ENCODE peak calls at places on chromosomes 1 and 21, in seven cellular contexts. O is IMR-90, M is HepG2, S is body of pancreas, F is H54, P is H1, V is erythroblast. G is an unnamed sample.

GRCh38 chr1:59926381-59927243 is at the start of gene CYP2J2:
- DNase-seq in P (peak), S (peak), F (no peak), V (no peak), O (no peak), M (no peak), G (peak)

GRCh38 chr1:23079025-23079424 is 59.8 kb downstream of the KDM1A start:
- DNase-seq in P (no peak), V (no peak), S (no peak), O (no peak), M (no peak), F (no peak), G (no peak)

GRCh38 chr1:58780586-58781452 is 3.0 kb downstream of the JUN start:
- DNase-seq in V (no peak), M (no peak), F (no peak), O (peak), P (no peak), S (peak), G (no peak)

GRCh38 chr1:223341111-223341510 is 22.9 kb downstream of the SUSD4 start:
- DNase-seq in V (no peak), P (no peak), O (peak), S (peak), M (no peak), F (no peak), G (no peak)

GRCh38 chr1:91781371-91781825 is 104.6 kb downstream of the TGFBR3 start:
- DNase-seq in S (no peak), V (no peak), O (peak), M (no peak), P (no peak), F (no peak), G (no peak)

GRCh38 chr21:29712818-29713217 is 227.0 kb downstream of the GRIK1 start:
- DNase-seq in S (no peak), F (no peak), P (no peak), O (no peak), V (no peak), M (no peak), G (no peak)

GRCh38 chr1:40802078-40803075 is 18.8 kb downstream of the KCNQ4 start:
- DNase-seq in V (peak), P (peak), M (peak), S (peak), O (peak), F (no peak), G (peak)

GRCh38 chr1:117367769-117368059 is 465 bp downstream of the MAN1A2 start:
- DNase-seq in V (peak), P (no peak), O (peak), M (no peak), F (no peak), S (no peak), G (no peak)

GRCh38 chr1:7420098-7420445 is 351.0 kb upstream of the VAMP3 start:
- DNase-seq in V (no peak), F (no peak), P (no peak), S (no peak), O (no peak), M (no peak), G (no peak)

GRCh38 chr1:115229016-115229415 is 109.0 kb downstream of the NGF start:
- DNase-seq in P (no peak), F (no peak), M (no peak), O (no peak), S (no peak), V (no peak), G (no peak)

GRCh38 chr1:66012076-66012769 is 219.5 kb downstream of the PDE4B start:
- DNase-seq in P (no peak), M (no peak), O (peak), F (no peak), S (no peak), V (no peak), G (no peak)

DNA sequence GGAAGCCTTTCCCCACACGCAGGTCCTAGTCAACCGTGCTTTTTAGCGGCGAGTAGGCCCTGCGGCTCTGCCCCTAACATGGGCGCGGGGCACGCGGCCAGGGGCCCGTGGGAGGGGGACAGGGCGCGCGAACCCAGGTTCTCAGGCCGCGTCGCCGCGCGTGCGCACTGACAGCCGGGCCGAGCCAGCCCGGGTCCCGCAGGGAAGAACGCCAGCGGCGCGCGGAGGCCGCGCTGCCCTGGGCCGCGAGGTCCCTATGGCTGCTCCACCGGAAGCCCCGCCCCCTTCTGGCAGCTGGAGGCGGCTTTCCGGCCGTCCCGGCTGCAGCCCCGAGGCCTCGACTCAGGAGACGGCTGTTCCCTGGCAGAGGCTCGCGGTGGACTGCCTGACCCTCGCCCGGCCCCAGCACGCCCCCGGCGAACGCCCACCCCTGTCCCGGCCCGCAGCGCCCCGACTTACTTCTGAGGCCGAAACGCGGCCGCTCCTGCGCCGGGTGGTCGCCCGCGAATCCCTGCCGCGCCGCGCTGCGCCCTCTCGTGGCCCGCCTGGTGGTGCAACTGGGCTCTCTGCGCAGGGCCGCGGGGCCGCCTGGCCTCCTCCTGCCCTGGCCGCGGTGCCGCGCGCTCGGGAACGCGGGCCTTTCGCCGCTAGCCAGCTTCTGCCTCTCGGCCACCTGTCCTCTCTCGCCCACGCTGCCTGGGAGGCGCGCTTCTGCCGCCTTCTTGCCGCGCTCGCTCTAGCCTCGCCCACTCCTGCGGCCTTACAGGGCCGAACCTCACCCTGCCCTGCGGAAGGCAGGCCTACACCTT is 16.6 kb upstream of the RIPPLY3 start:
- DNase-seq in F (peak), P (peak), S (peak), O (peak), M (peak), V (peak), G (peak)
- TF ChIP-seq POLR2A in F (peak), P (peak), S (peak), O (no peak), M (peak), V (peak), G (peak)

GRCh38 chr21:44518684-44519083 is 21.3 kb downstream of the KRTAP10-1 start:
- DNase-seq in F (no peak), S (no peak), V (no peak), P (no peak), O (no peak), M (no peak), G (no peak)

GRCh38 chr21:44516828-44517174 is 23.2 kb downstream of the KRTAP10-1 start:
- DNase-seq in P (no peak), O (no peak), S (no peak), F (no peak), M (no peak), V (no peak), G (no peak)

GRCh38 chr21:44515359-44516165 is 24.4 kb downstream of the KRTAP10-1 start:
- DNase-seq in S (no peak), F (no peak), V (no peak), M (no peak), O (no peak), P (no peak), G (no peak)

GRCh38 chr21:44516342-44516741 is 23.7 kb downstream of the KRTAP10-1 start:
- DNase-seq in V (no peak), P (no peak), M (no peak), S (no peak), F (no peak), O (no peak), G (no peak)

DNA sequence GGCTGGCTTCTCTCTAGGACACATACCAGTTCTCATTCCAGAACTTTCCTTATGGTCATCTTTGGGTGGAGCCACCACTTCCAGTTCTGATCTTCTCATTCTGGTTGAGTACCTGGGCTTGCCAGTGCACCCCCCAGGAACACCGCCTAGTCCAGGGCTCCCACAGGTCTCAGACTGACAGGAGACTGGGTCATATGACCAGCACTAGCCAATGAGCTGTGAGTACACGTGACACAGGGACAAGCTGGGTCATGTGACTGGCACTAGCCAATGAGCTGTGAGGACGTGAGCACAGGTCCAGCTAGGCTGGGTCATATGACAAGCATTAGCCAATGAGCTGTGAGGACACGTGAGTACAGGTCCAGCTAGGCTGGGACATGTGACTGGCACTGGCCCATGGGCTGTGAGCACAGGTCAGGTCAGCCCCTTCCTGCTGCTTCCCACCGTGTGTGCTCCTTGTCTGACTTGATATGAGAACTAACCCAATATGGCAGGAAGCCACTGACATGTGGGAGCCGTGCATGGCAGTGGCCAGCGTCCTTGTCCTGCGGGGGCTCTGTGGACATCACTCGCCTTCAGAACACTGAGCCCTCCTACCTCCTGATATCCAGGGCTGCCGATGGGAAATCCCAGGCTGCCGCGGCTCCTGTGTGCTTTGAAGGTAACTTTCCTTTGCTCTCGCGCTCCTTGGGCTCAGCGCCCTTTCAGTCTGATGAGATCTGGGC is 22.7 kb downstream of the KRTAP10-1 start:
- DNase-seq in F (peak), V (peak), S (peak), M (peak), O (peak), P (no peak), G (no peak)
- TF ChIP-seq POLR2A in F (peak), V (no peak), S (no peak), M (no peak), O (no peak), P (peak), G (no peak)

GRCh38 chr1:31064115-31064514 is 1.4 kb downstream of the PUM1 start:
- DNase-seq in V (peak), S (no peak), P (no peak), O (no peak), F (no peak), M (peak), G (no peak)

GRCh38 chr1:31062867-31063380 is 2.6 kb downstream of the PUM1 start:
- DNase-seq in V (no peak), O (no peak), F (no peak), P (no peak), S (no peak), M (no peak), G (no peak)

GRCh38 chr1:31063636-31064035 is 1.9 kb downstream of the PUM1 start:
- DNase-seq in P (no peak), S (no peak), O (peak), F (no peak), M (peak), V (no peak), G (no peak)

GRCh38 chr1:31064685-31065309 is 720 bp downstream of the PUM1 start:
- DNase-seq in P (no peak), F (no peak), S (peak), O (peak), V (no peak), M (peak), G (peak)

GRCh38 chr1:31065310-31066217 is at the start of gene PUM1:
- DNase-seq in P (peak), F (peak), V (peak), M (peak), S (peak), O (peak), G (peak)
- TF ChIP-seq POLR2A in P (peak), F (peak), V (peak), M (peak), S (peak), O (peak), G (peak)

GRCh38 chr1:17437260-17438175 is 2.0 kb downstream of the RCC2 start:
- DNase-seq in S (peak), V (peak), P (peak), O (peak), M (no peak), F (no peak), G (peak)
- TF ChIP-seq POLR2A in S (no peak), V (no peak), P (no peak), O (no peak), M (no peak), F (peak), G (no peak)

DNA sequence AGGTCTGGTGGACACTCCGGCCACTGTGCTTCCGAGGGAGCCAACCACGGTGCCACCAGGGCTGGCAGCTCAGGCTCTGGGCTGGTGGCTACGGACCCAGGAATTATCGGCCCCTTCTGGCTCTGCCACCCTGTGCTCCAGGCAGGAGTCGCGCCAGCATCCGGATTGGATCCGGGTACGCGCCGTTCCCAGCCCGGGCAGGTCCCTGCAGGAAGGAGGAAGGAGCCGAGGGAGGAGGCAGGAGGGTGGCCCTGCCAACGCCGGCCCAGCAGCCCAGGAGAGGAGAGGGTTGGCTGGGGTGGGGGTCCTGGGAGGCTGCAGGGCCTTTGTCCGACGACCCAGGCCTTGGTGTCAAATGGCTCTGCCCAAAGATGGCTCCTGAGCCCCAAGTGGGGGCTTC is 160.5 kb downstream of the CASZ1 start:
- DNase-seq in V (no peak), S (no peak), M (no peak), O (no peak), P (no peak), F (no peak), G (no peak)
- TF ChIP-seq POLR2A in V (no peak), S (no peak), M (no peak), O (no peak), P (no peak), F (no peak), G (no peak)

GRCh38 chr1:24925082-24925779 is 4.8 kb downstream of the RUNX3 start:
- DNase-seq in V (no peak), O (no peak), S (no peak), P (no peak), M (no peak), F (no peak), G (peak)
- TF ChIP-seq POLR2A in V (no peak), O (no peak), S (no peak), P (no peak), M (no peak), F (no peak), G (no peak)

DNA sequence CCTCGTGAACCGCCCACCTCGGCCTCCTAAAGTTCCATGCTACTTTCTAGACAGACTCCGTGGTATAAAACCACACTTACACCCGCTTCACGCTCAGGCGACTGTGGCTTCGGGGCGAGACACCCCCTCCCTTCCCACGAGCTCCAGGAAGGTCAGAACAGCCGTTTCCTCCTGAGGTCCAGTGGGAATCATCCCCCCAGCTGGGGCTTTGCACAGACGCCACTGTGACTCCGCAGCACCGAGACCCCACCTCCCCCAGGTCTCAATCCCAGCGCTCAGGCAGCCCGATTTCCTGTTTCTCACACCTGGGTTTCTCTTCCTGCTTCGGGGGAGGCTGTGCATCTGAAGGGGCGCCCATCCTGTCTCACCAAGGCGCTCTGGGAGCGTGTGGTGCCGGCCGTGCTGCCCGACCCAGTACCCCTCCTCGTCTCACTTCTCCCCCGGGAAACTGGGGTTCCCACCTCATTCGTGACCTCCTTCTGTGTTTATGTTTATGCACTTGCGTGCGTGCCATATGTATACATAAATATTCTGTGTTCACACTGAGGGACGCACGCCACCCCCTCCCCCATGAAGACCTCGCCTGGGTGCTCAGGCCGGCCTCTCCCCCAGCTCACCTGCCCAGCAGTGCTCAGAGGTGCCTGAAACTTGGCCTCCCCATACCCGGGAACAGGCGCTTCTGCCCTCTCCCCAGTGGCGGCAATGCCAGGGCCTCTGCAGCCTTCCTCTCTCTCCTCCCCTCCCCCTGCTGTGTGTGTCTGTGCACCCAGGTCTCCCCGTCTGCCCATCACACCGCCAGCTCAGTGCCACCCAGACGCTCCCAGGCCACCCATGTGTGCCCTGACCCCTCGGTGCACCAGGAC is 14.6 kb downstream of the SLC35E2B start:
- DNase-seq in P (no peak), O (no peak), M (no peak), V (no peak), S (no peak), F (no peak), G (peak)
- TF ChIP-seq POLR2A in P (no peak), O (no peak), M (no peak), V (no peak), S (no peak), F (no peak), G (no peak)

DNA sequence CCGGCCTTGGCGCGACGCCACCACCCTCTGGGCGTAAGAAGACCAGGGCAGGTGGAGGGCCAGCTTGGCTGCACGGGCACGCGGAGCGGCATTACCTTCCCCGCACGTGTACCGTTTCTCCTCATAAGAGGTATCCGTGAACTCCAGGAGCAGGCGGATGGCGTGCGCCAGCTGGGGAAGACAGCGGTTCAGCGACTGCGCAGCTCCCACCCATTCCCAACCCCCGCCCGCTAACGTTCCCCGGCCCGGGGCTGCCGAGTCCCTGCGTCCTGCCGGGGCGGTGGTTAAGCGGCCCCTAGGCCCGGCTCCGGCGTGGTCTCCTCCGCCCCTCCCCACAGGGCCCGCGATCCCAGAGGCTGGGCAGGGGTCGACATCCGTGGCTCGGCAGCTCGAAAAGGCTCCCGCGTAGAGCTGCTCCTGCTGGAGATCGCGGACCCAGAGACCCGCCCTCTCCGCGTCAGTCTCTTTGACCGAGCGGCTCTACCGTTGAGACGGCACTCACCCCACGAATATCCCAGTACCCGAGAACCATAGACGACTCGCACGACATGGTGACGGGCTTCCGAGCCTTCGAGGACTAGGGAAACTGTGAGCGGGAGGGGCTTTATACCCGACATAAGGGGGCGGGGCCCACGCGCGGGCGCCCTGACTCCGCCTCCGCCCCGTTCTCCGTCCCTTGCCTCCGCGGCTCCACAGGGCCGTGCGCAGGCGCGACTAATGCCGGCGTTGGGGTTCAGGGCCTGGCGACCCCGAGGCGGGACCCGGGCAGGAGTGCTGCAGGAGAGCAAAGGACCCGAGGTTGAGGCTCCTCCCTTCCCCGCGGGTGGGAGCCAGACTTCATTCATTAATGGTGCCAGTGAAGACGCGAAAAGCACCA is 862 bp downstream of the GSTM3 start:
- DNase-seq in F (peak), V (peak), P (peak), S (peak), M (peak), O (peak), G (peak)
- TF ChIP-seq POLR2A in F (peak), V (peak), P (peak), S (peak), M (peak), O (peak), G (peak)

G was measured in transverse colon.